ENCODE peak calls at places on chromosomes 4 and X, in six cellular contexts. One of them, this sample, is unnamed.

GRCh38 chrX:42708222-42708621 is 69.7 kb downstream of the PPP1R2C start:
- DNase-seq in mesenchymal stem cell: no peak
- DNase-seq in trophoblast cell: no peak
- DNase-seq in mesendoderm: no peak
- DNase-seq in IMR-90: no peak
- DNase-seq in neuronal stem cell: no peak
- DNase-seq in this sample: no peak

GRCh38 chrX:23332101-23332887 is 2.4 kb upstream of the PTCHD1 start:
- DNase-seq in neuronal stem cell: no peak
- DNase-seq in trophoblast cell: no peak
- DNase-seq in mesenchymal stem cell: peak
- DNase-seq in mesendoderm: no peak
- DNase-seq in IMR-90: no peak
- DNase-seq in this sample: peak

GRCh38 chr4:71070015-71070414 is 76.6 kb downstream of the DCK start:
- DNase-seq in trophoblast cell: no peak
- DNase-seq in IMR-90: no peak
- DNase-seq in mesendoderm: no peak
- DNase-seq in mesenchymal stem cell: no peak
- DNase-seq in neuronal stem cell: no peak
- DNase-seq in this sample: no peak

GRCh38 chr4:11480683-11481082 is 52.0 kb upstream of the HS3ST1 start:
- DNase-seq in mesenchymal stem cell: no peak
- DNase-seq in mesendoderm: no peak
- DNase-seq in neuronal stem cell: no peak
- DNase-seq in IMR-90: peak
- DNase-seq in trophoblast cell: peak
- DNase-seq in this sample: no peak

GRCh38 chr4:20474119-20474518 is 222.4 kb downstream of the SLIT2 start:
- DNase-seq in IMR-90: peak
- DNase-seq in mesenchymal stem cell: peak
- DNase-seq in trophoblast cell: peak
- DNase-seq in mesendoderm: peak
- DNase-seq in neuronal stem cell: no peak
- DNase-seq in this sample: no peak

GRCh38 chrX:18886344-18887161 is 97.4 kb downstream of the PHKA2 start:
- DNase-seq in trophoblast cell: peak
- DNase-seq in mesenchymal stem cell: peak
- DNase-seq in IMR-90: peak
- DNase-seq in mesendoderm: peak
- DNase-seq in neuronal stem cell: peak
- DNase-seq in this sample: peak

GRCh38 chr4:103292373-103292772 is 94.2 kb upstream of the CENPE start:
- DNase-seq in mesenchymal stem cell: no peak
- DNase-seq in neuronal stem cell: no peak
- DNase-seq in mesendoderm: no peak
- DNase-seq in trophoblast cell: no peak
- DNase-seq in IMR-90: no peak
- DNase-seq in this sample: no peak

GRCh38 chr4:76430519-76431388 is 4.3 kb upstream of the SHROOM3 start:
- DNase-seq in trophoblast cell: peak
- DNase-seq in mesendoderm: peak
- DNase-seq in IMR-90: peak
- DNase-seq in neuronal stem cell: peak
- DNase-seq in mesenchymal stem cell: peak
- DNase-seq in this sample: no peak

GRCh38 chrX:1488141-1488540 is 35.4 kb upstream of the ASMTL start:
- DNase-seq in neuronal stem cell: no peak
- DNase-seq in mesenchymal stem cell: no peak
- DNase-seq in IMR-90: no peak
- DNase-seq in mesendoderm: no peak
- DNase-seq in trophoblast cell: no peak
- DNase-seq in this sample: no peak

GRCh38 chrX:103658681-103659433 is 27.6 kb downstream of the MORF4L2 start:
- DNase-seq in trophoblast cell: no peak
- DNase-seq in mesenchymal stem cell: no peak
- DNase-seq in IMR-90: no peak
- DNase-seq in neuronal stem cell: no peak
- DNase-seq in mesendoderm: no peak
- DNase-seq in this sample: no peak

GRCh38 chr4:21470531-21470930 is 478.0 kb downstream of the KCNIP4 start:
- DNase-seq in IMR-90: no peak
- DNase-seq in neuronal stem cell: no peak
- DNase-seq in trophoblast cell: no peak
- DNase-seq in mesenchymal stem cell: peak
- DNase-seq in mesendoderm: no peak
- DNase-seq in this sample: no peak

GRCh38 chr4:102825261-102826071 is 1.9 kb downstream of the UBE2D3 start:
- DNase-seq in trophoblast cell: peak
- DNase-seq in IMR-90: peak
- DNase-seq in neuronal stem cell: peak
- DNase-seq in mesenchymal stem cell: peak
- DNase-seq in mesendoderm: peak
- DNase-seq in this sample: peak

GRCh38 chr4:95701500-95701899 is 138.4 kb upstream of the PDHA2 start:
- DNase-seq in IMR-90: no peak
- DNase-seq in trophoblast cell: no peak
- DNase-seq in mesenchymal stem cell: peak
- DNase-seq in neuronal stem cell: no peak
- DNase-seq in mesendoderm: peak
- DNase-seq in this sample: no peak

GRCh38 chr4:77454858-77455257 is 150.8 kb upstream of the CXCL13 start:
- DNase-seq in mesendoderm: no peak
- DNase-seq in mesenchymal stem cell: no peak
- DNase-seq in trophoblast cell: no peak
- DNase-seq in neuronal stem cell: no peak
- DNase-seq in IMR-90: no peak
- DNase-seq in this sample: no peak

GRCh38 chr4:109032676-109033075 is 269.8 kb downstream of the COL25A1 start:
- DNase-seq in neuronal stem cell: peak
- DNase-seq in trophoblast cell: no peak
- DNase-seq in mesenchymal stem cell: no peak
- DNase-seq in IMR-90: no peak
- DNase-seq in mesendoderm: no peak
- DNase-seq in this sample: no peak

DNA sequence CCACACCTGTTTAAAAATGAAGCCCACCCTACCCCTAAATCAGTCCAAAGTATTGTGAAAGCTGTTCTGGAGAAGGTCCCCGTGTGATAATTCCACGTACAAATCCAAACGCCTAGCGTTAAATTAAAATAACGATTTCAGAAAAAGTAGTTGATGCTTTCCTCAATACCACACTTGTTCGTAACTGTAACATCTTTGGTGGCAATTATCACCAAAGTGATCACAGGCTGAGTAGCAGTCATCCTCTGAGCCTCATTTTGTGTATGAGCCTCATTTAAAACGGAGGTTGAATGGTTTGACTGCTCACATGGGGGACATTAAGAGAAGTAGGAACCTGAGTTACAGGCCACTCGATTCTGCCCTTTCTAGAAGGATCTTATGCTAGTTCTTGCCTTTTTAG is 92.9 kb downstream of the GEMIN8 start:
- DNase-seq in neuronal stem cell: no peak
- DNase-seq in trophoblast cell: no peak
- DNase-seq in mesenchymal stem cell: no peak
- DNase-seq in mesendoderm: no peak
- DNase-seq in IMR-90: no peak
- DNase-seq in this sample: no peak
- H2BK120ac ChIP-seq in neuronal stem cell: no peak
- H2BK120ac ChIP-seq in trophoblast cell: no peak
- H2BK120ac ChIP-seq in mesenchymal stem cell: no peak
- H2BK120ac ChIP-seq in mesendoderm: no peak
- H2BK120ac ChIP-seq in IMR-90: no peak
- H2BK120ac ChIP-seq in this sample: no peak

DNA sequence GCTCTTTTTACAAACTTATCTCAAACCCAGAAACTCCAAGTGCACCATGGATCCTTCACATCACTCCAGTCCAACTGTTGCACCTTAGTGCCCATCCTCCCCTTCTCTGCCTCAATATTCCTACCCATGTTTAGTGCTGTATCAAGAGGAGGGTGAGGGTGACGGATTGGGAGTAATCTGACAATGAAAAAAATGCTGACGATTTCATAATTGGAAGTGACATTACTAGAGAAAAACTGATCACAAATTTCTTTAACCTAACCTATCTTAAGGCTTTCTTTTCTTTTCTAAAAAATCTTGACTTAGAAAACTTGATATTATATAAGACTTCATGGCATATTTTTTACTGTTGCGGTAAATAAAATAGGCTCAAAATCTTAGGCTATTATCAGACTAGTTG is 1.5 kb upstream of the DCAF12L2 start:
- DNase-seq in IMR-90: no peak
- DNase-seq in trophoblast cell: no peak
- DNase-seq in mesendoderm: no peak
- DNase-seq in neuronal stem cell: no peak
- DNase-seq in mesenchymal stem cell: no peak
- DNase-seq in this sample: no peak
- H4K8ac ChIP-seq in IMR-90: no peak
- H4K8ac ChIP-seq in trophoblast cell: no peak
- H4K8ac ChIP-seq in mesendoderm: no peak
- H4K8ac ChIP-seq in neuronal stem cell: no peak
- H4K8ac ChIP-seq in mesenchymal stem cell: no peak
- H4K8ac ChIP-seq in this sample: no peak

DNA sequence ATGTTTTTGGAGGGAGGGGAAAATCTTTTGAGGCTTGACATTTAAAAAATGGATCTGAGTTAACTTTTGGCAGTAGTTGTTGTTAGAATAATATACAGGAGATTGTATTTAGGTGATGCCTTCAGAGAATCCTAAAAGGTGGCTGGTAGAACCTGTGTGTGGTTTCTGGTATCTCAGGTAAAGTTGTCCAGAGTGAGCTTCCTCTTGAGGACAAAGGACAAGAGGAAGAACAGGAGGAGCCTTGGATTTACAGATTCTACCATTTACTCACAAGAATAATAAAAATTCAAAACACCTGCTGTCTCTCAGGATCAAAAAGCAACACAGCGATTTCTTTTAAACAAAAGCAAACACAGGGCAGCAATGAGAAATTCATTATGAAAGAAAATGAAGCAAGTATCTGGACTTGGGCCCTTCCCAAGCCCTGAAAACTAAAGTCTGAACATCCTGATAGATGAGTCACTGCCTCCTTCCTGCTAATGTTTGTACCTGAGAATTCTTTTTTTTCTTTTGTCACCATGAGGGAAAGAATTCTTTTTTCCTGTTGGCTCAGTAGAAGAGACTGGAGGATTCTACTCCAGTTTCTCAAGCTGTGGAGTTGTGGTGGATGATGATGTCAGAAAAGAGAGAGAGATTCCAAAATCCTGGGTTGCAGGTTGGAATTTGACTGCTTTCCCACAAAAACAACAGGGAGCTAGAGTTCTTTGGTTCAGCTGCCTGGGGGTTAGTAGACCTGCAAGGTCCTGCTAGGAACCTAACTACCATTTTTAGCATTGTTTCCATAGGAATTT is 31.5 kb upstream of the RAPGEF2 start:
- DNase-seq in neuronal stem cell: no peak
- DNase-seq in mesendoderm: peak
- DNase-seq in trophoblast cell: peak
- DNase-seq in IMR-90: peak
- DNase-seq in mesenchymal stem cell: peak
- DNase-seq in this sample: peak
- H2BK120ac ChIP-seq in neuronal stem cell: no peak
- H2BK120ac ChIP-seq in mesendoderm: no peak
- H2BK120ac ChIP-seq in trophoblast cell: no peak
- H2BK120ac ChIP-seq in IMR-90: no peak
- H2BK120ac ChIP-seq in mesenchymal stem cell: no peak
- H2BK120ac ChIP-seq in this sample: no peak

GRCh38 chr4:3766207-3766790 is at the start of gene ADRA2C:
- DNase-seq in neuronal stem cell: peak
- DNase-seq in mesenchymal stem cell: peak
- DNase-seq in IMR-90: no peak
- DNase-seq in mesendoderm: no peak
- DNase-seq in trophoblast cell: no peak
- DNase-seq in this sample: no peak
- H4K8ac ChIP-seq in neuronal stem cell: peak
- H4K8ac ChIP-seq in mesenchymal stem cell: no peak
- H4K8ac ChIP-seq in IMR-90: no peak
- H4K8ac ChIP-seq in mesendoderm: no peak
- H4K8ac ChIP-seq in trophoblast cell: no peak
- H4K8ac ChIP-seq in this sample: no peak

GRCh38 chr4:186018261-186018660 is 50.7 kb upstream of the TLR3 start:
- DNase-seq in mesenchymal stem cell: no peak
- DNase-seq in mesendoderm: no peak
- DNase-seq in trophoblast cell: no peak
- DNase-seq in neuronal stem cell: no peak
- DNase-seq in IMR-90: no peak
- DNase-seq in this sample: no peak

GRCh38 chr4:186019264-186019663 is 49.7 kb upstream of the TLR3 start:
- DNase-seq in trophoblast cell: no peak
- DNase-seq in neuronal stem cell: no peak
- DNase-seq in IMR-90: no peak
- DNase-seq in mesenchymal stem cell: no peak
- DNase-seq in mesendoderm: no peak
- DNase-seq in this sample: no peak

GRCh38 chr4:186016796-186017195 is 52.2 kb upstream of the TLR3 start:
- DNase-seq in mesenchymal stem cell: no peak
- DNase-seq in neuronal stem cell: no peak
- DNase-seq in mesendoderm: no peak
- DNase-seq in trophoblast cell: no peak
- DNase-seq in IMR-90: no peak
- DNase-seq in this sample: no peak

GRCh38 chr4:186018756-186019155 is 50.2 kb upstream of the TLR3 start:
- DNase-seq in IMR-90: no peak
- DNase-seq in mesenchymal stem cell: no peak
- DNase-seq in neuronal stem cell: no peak
- DNase-seq in trophoblast cell: no peak
- DNase-seq in mesendoderm: no peak
- DNase-seq in this sample: no peak

GRCh38 chr4:186017801-186018200 is 51.2 kb upstream of the TLR3 start:
- DNase-seq in IMR-90: no peak
- DNase-seq in neuronal stem cell: no peak
- DNase-seq in mesenchymal stem cell: no peak
- DNase-seq in mesendoderm: no peak
- DNase-seq in trophoblast cell: no peak
- DNase-seq in this sample: no peak
- H2BK120ac ChIP-seq in IMR-90: no peak
- H2BK120ac ChIP-seq in neuronal stem cell: no peak
- H2BK120ac ChIP-seq in mesenchymal stem cell: no peak
- H2BK120ac ChIP-seq in mesendoderm: no peak
- H2BK120ac ChIP-seq in trophoblast cell: no peak
- H2BK120ac ChIP-seq in this sample: no peak

GRCh38 chr4:1035510-1035909 is 24.1 kb downstream of the FGFRL1 start:
- DNase-seq in mesendoderm: no peak
- DNase-seq in mesenchymal stem cell: no peak
- DNase-seq in neuronal stem cell: no peak
- DNase-seq in trophoblast cell: no peak
- DNase-seq in IMR-90: no peak
- DNase-seq in this sample: no peak
- H4K8ac ChIP-seq in mesendoderm: no peak
- H4K8ac ChIP-seq in mesenchymal stem cell: peak
- H4K8ac ChIP-seq in neuronal stem cell: peak
- H4K8ac ChIP-seq in trophoblast cell: no peak
- H4K8ac ChIP-seq in IMR-90: no peak
- H4K8ac ChIP-seq in this sample: no peak

DNA sequence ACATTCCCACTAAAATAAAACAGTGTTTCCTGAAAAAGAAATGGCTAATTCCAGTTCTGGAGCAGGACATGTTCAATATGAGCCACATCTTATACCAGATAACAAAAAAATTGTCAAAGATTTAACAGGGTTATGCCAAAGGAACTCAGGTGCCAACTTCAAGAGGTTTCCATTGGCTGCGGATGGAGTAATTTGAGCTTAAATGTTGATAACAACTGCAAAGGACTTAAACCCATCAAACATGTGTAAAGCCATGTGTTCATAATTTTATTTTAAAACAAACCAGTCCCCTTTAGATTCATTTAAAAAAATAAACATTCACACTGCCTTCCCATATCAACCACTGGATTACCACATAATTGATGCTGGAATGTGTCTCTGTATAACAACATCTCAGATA is 156.4 kb upstream of the PCDH18 start:
- DNase-seq in neuronal stem cell: no peak
- DNase-seq in mesenchymal stem cell: no peak
- DNase-seq in trophoblast cell: no peak
- DNase-seq in mesendoderm: no peak
- DNase-seq in IMR-90: no peak
- DNase-seq in this sample: no peak
- H2BK120ac ChIP-seq in neuronal stem cell: no peak
- H2BK120ac ChIP-seq in mesenchymal stem cell: no peak
- H2BK120ac ChIP-seq in trophoblast cell: no peak
- H2BK120ac ChIP-seq in mesendoderm: no peak
- H2BK120ac ChIP-seq in IMR-90: no peak
- H2BK120ac ChIP-seq in this sample: no peak

This sample was measured in H9.